ENCODE peak calls at places on chromosome 22, in nine cellular contexts. V, N, D, P, S, J, E, M and H are unnamed samples.

GRCh38 chr22:24068717-24069116 is 57.6 kb downstream of the CABIN1 start:
- DNase-seq in D (no peak), S (no peak), N (no peak), J (no peak), E (no peak), M (no peak), P (no peak), V (no peak), H (no peak)

GRCh38 chr22:18068381-18068988 is 9.3 kb upstream of the PEX26 start:
- DNase-seq in D (no peak), M (no peak), N (no peak), V (no peak), E (no peak), J (no peak), S (no peak), P (peak; percentile 30), H (peak; percentile 38)

GRCh38 chr22:46373838-46374662 is 38.5 kb downstream of the TRMU start:
- DNase-seq in P (no peak), J (no peak), V (no peak), N (peak; percentile 6), D (no peak), M (no peak), S (no peak), E (no peak), H (no peak)

GRCh38 chr22:45290410-45290936 is 5.7 kb downstream of the UPK3A start:
- DNase-seq in E (no peak), M (no peak), J (peak; percentile 35), D (peak; percentile 82), N (no peak), S (peak; percentile 95), P (peak; percentile 42), V (no peak), H (peak; percentile 69)

GRCh38 chr22:35258144-35258988 is 1.1 kb downstream of the HMGXB4 start:
- DNase-seq in D (no peak), V (no peak), E (no peak), N (no peak), M (peak; percentile 17), S (no peak), J (peak; percentile 43), P (peak; percentile 28), H (peak; percentile 53)

GRCh38 chr22:28812491-28812890 is 12.1 kb upstream of the XBP1 start:
- DNase-seq in S (no peak), P (no peak), V (peak; percentile 16), D (no peak), E (no peak), N (no peak), M (no peak), J (no peak), H (no peak)

GRCh38 chr22:22032099-22032905 is 49.7 kb upstream of the TOP3B start:
- DNase-seq in J (no peak), D (no peak), S (no peak), E (no peak), V (no peak), N (no peak), P (no peak), M (peak; percentile 22), H (no peak)

GRCh38 chr22:48424661-48425060 is 1403.0 kb downstream of the BRD1 start:
- DNase-seq in D (no peak), V (no peak), M (no peak), S (no peak), J (no peak), P (no peak), N (no peak), E (no peak), H (no peak)

GRCh38 chr22:36052505-36052941 is 23.9 kb upstream of the RBFOX2 start:
- DNase-seq in M (no peak), P (peak; percentile 15), N (no peak), V (no peak), E (peak; percentile 71), D (no peak), S (no peak), J (no peak), H (peak; percentile 97)

GRCh38 chr22:42366815-42367581 is 65.2 kb downstream of the NFAM1 start:
- DNase-seq in N (peak; percentile 54), M (no peak), J (no peak), P (no peak), E (no peak), D (no peak), S (peak; percentile 90), V (no peak), H (no peak)

GRCh38 chr22:46951973-46952372 is 189.5 kb downstream of the TBC1D22A start:
- DNase-seq in V (no peak), M (no peak), N (no peak), P (no peak), S (peak; percentile 64), E (no peak), J (no peak), D (no peak), H (no peak)

GRCh38 chr22:20549232-20549841 is 41.9 kb downstream of the MED15 start:
- DNase-seq in V (no peak), N (no peak), D (peak; percentile 54), J (peak; percentile 59), P (peak; percentile 59), E (no peak), S (no peak), M (peak; percentile 71), H (no peak)
- TF ChIP-seq CTCF in V (no peak), N (no peak), D (no peak), J (no peak), P (no peak), E (no peak), S (no peak), M (no peak), H (no peak)

GRCh38 chr22:30045901-30046715 is 34.2 kb upstream of the HORMAD2 start:
- DNase-seq in M (no peak), J (no peak), N (no peak), S (peak; percentile 81), V (no peak), P (no peak), D (no peak), E (no peak), H (no peak)

GRCh38 chr22:30046716-30047363 is 33.4 kb upstream of the HORMAD2 start:
- DNase-seq in P (no peak), D (no peak), M (no peak), N (no peak), E (no peak), J (no peak), S (peak; percentile 77), V (no peak), H (no peak)

GRCh38 chr22:30047364-30047738 is 32.9 kb upstream of the HORMAD2 start:
- DNase-seq in M (no peak), V (no peak), P (peak; percentile 20), D (no peak), E (no peak), N (no peak), J (peak; percentile 17), S (peak; percentile 45), H (no peak)

GRCh38 chr22:30045001-30045887 is 35.0 kb upstream of the HORMAD2 start:
- DNase-seq in V (no peak), N (no peak), J (no peak), S (peak; percentile 62), D (no peak), M (no peak), E (no peak), P (no peak), H (no peak)

DNA sequence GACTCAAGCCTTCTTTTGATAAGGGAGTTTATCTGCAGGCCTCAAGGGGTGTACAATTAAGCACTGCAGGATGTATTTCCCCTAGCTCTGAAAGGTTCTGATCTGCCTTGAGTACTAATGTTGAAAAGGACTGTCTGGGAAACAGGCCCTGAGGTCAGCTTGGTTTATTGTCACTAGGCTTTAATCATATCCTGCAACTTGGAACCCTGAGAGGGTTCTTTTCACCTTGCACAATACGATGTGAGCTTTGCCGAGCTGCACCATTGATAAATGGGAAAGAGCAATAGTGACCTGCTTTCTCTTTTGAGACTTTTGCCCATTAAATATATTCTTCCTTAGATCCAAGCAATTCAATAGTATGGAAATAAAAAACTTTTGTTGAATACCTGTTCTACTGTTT is 31.6 kb upstream of the HORMAD2 start:
- DNase-seq in P (no peak), D (no peak), N (no peak), S (no peak), V (no peak), M (no peak), E (no peak), J (no peak), H (no peak)
- H3K4me3 ChIP-seq in P (no peak overlapping the region), D (no peak overlapping the region), N (no peak overlapping the region), S (no peak overlapping the region), V (no peak overlapping the region), M (no peak overlapping the region), E (no peak overlapping the region), J (no peak overlapping the region), H (no peak overlapping the region)

GRCh38 chr22:37887610-37888378 is 18.3 kb upstream of the MICALL1 start:
- DNase-seq in E (peak; percentile 79), D (no peak), V (no peak), P (peak; percentile 96), N (no peak), M (no peak), S (peak; percentile 93), J (peak; percentile 97), H (peak; percentile 96)
- TF ChIP-seq CTCF in E (peak; percentile 83), D (no peak), V (peak; percentile 26), P (peak; percentile 68), N (peak; percentile 56), M (peak; percentile 24), S (no peak), J (peak; percentile 78), H (peak; percentile 51)

GRCh38 chr22:25453058-25453457 is 111.4 kb upstream of the GRK3 start:
- DNase-seq in V (no peak), N (no peak), P (no peak), S (no peak), E (no peak), D (no peak), J (no peak), M (no peak), H (no peak)

GRCh38 chr22:25452116-25452700 is 112.3 kb upstream of the GRK3 start:
- DNase-seq in P (peak; percentile 51), M (no peak), D (no peak), J (peak; percentile 44), S (no peak), N (no peak), E (no peak), V (no peak), H (no peak)

GRCh38 chr22:25449781-25450317 is 114.6 kb upstream of the GRK3 start:
- DNase-seq in E (no peak), J (no peak), N (no peak), M (no peak), V (no peak), P (no peak), S (no peak), D (no peak), H (no peak)

GRCh38 chr22:25453557-25453956 is 110.9 kb upstream of the GRK3 start:
- DNase-seq in S (no peak), P (no peak), D (no peak), J (no peak), N (no peak), E (no peak), M (no peak), V (no peak), H (no peak)

DNA sequence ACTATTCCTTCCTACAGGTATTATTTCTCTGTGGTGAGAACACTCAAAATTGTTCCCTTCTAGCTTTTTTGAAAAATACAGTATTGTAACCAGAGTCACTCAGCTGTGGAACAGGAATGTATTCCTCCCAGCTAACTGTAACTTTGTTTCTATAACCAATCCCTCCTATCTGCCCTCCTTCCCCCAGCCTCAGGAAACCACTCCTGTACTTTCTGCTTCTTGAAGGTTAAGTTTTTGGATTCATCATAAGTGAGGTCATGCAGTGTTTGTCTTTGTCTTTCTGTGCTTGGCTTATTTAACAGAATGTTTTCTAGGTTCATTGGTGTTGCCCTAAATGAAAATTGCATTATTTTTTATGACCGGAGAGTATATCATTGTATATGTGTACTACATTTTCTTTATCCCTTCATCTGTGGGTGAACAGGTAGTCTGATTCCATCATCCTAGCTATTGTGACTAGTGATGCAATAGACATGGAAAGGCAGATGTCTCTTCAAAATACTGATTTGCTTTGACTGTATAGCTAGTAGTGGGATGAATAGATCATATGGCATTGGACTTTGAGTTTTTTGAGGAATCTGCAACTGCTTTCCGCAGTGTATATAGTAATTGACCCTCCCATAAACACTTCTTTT is 112.9 kb upstream of the GRK3 start:
- DNase-seq in E (no peak), P (no peak), S (no peak), V (no peak), M (no peak), J (no peak), D (no peak), N (no peak), H (no peak)
- H3K4me3 ChIP-seq in E (no peak overlapping the region), P (no peak overlapping the region), S (no peak overlapping the region), V (no peak overlapping the region), M (no peak overlapping the region), J (no peak overlapping the region), D (no peak overlapping the region), N (no peak overlapping the region), H (no peak overlapping the region)